ENCODE peak calls at places on chromosomes 6 and 20, in six cellular contexts. One of them, this sample, is unnamed.

GRCh38 chr6:163793584-163793983 is 379.1 kb downstream of the QKI start:
- DNase-seq in skeletal muscle cell: peak; percentile 84
- DNase-seq in stimulated activated CD4-positive, alpha-beta T cell treated with anti-CD3 and anti-CD28 coated beads, Interleukin-1b, Interleukin-23, amount 100 ng/mL, for 48 hours: no peak
- DNase-seq in effector memory CD8-positive, alpha-beta T cell: no peak
- DNase-seq in adrenal gland: no peak
- DNase-seq in central memory CD4-positive, alpha-beta T cell: no peak
- DNase-seq in this sample: no peak

GRCh38 chr6:167094436-167094819 is 28.5 kb upstream of the CCR6 start:
- DNase-seq in skeletal muscle cell: no peak
- DNase-seq in stimulated activated CD4-positive, alpha-beta T cell treated with anti-CD3 and anti-CD28 coated beads, Interleukin-1b, Interleukin-23, amount 100 ng/mL, for 48 hours: no peak
- DNase-seq in effector memory CD8-positive, alpha-beta T cell: no peak
- DNase-seq in adrenal gland: no peak
- DNase-seq in central memory CD4-positive, alpha-beta T cell: no peak
- DNase-seq in this sample: no peak

GRCh38 chr6:162964703-162965140 is 236.9 kb downstream of the PACRG start:
- DNase-seq in skeletal muscle cell: peak; percentile 100
- DNase-seq in stimulated activated CD4-positive, alpha-beta T cell treated with anti-CD3 and anti-CD28 coated beads, Interleukin-1b, Interleukin-23, amount 100 ng/mL, for 48 hours: no peak
- DNase-seq in effector memory CD8-positive, alpha-beta T cell: no peak
- DNase-seq in adrenal gland: peak; percentile 22
- DNase-seq in central memory CD4-positive, alpha-beta T cell: no peak
- DNase-seq in this sample: peak; percentile 59

GRCh38 chr6:13924949-13925881 is at the start of gene RNF182:
- DNase-seq in skeletal muscle cell: no peak
- DNase-seq in stimulated activated CD4-positive, alpha-beta T cell treated with anti-CD3 and anti-CD28 coated beads, Interleukin-1b, Interleukin-23, amount 100 ng/mL, for 48 hours: no peak
- DNase-seq in effector memory CD8-positive, alpha-beta T cell: no peak
- DNase-seq in adrenal gland: no peak
- DNase-seq in central memory CD4-positive, alpha-beta T cell: no peak
- DNase-seq in this sample: no peak

GRCh38 chr6:31720196-31720770 is 1.3 kb downstream of the LY6G6C start:
- DNase-seq in skeletal muscle cell: no peak
- DNase-seq in stimulated activated CD4-positive, alpha-beta T cell treated with anti-CD3 and anti-CD28 coated beads, Interleukin-1b, Interleukin-23, amount 100 ng/mL, for 48 hours: no peak
- DNase-seq in effector memory CD8-positive, alpha-beta T cell: no peak
- DNase-seq in adrenal gland: no peak
- DNase-seq in central memory CD4-positive, alpha-beta T cell: no peak
- DNase-seq in this sample: no peak

GRCh38 chr20:46746972-46747371 is 37.5 kb downstream of the SLC2A10 start:
- DNase-seq in skeletal muscle cell: no peak
- DNase-seq in stimulated activated CD4-positive, alpha-beta T cell treated with anti-CD3 and anti-CD28 coated beads, Interleukin-1b, Interleukin-23, amount 100 ng/mL, for 48 hours: no peak
- DNase-seq in effector memory CD8-positive, alpha-beta T cell: no peak
- DNase-seq in adrenal gland: no peak
- DNase-seq in central memory CD4-positive, alpha-beta T cell: no peak
- DNase-seq in this sample: no peak

GRCh38 chr6:86969573-86969972 is 32.2 kb downstream of the HTR1E start:
- DNase-seq in skeletal muscle cell: no peak
- DNase-seq in stimulated activated CD4-positive, alpha-beta T cell treated with anti-CD3 and anti-CD28 coated beads, Interleukin-1b, Interleukin-23, amount 100 ng/mL, for 48 hours: no peak
- DNase-seq in effector memory CD8-positive, alpha-beta T cell: no peak
- DNase-seq in adrenal gland: no peak
- DNase-seq in central memory CD4-positive, alpha-beta T cell: no peak
- DNase-seq in this sample: no peak

GRCh38 chr6:18214003-18214402 is 50.3 kb downstream of the DEK start:
- DNase-seq in skeletal muscle cell: no peak
- DNase-seq in stimulated activated CD4-positive, alpha-beta T cell treated with anti-CD3 and anti-CD28 coated beads, Interleukin-1b, Interleukin-23, amount 100 ng/mL, for 48 hours: no peak
- DNase-seq in effector memory CD8-positive, alpha-beta T cell: no peak
- DNase-seq in adrenal gland: no peak
- DNase-seq in central memory CD4-positive, alpha-beta T cell: no peak
- DNase-seq in this sample: no peak

GRCh38 chr6:160679402-160679769 is 15.3 kb upstream of the LPA start:
- DNase-seq in skeletal muscle cell: no peak
- DNase-seq in stimulated activated CD4-positive, alpha-beta T cell treated with anti-CD3 and anti-CD28 coated beads, Interleukin-1b, Interleukin-23, amount 100 ng/mL, for 48 hours: no peak
- DNase-seq in effector memory CD8-positive, alpha-beta T cell: no peak
- DNase-seq in adrenal gland: peak; percentile 37
- DNase-seq in central memory CD4-positive, alpha-beta T cell: no peak
- DNase-seq in this sample: no peak

GRCh38 chr6:136103101-136103688 is 146.9 kb downstream of the MTFR2 start:
- DNase-seq in skeletal muscle cell: no peak
- DNase-seq in stimulated activated CD4-positive, alpha-beta T cell treated with anti-CD3 and anti-CD28 coated beads, Interleukin-1b, Interleukin-23, amount 100 ng/mL, for 48 hours: no peak
- DNase-seq in effector memory CD8-positive, alpha-beta T cell: no peak
- DNase-seq in adrenal gland: no peak
- DNase-seq in central memory CD4-positive, alpha-beta T cell: no peak
- DNase-seq in this sample: no peak

GRCh38 chr6:141877275-141877983 is 255.3 kb upstream of the GJE1 start:
- DNase-seq in skeletal muscle cell: no peak
- DNase-seq in stimulated activated CD4-positive, alpha-beta T cell treated with anti-CD3 and anti-CD28 coated beads, Interleukin-1b, Interleukin-23, amount 100 ng/mL, for 48 hours: no peak
- DNase-seq in effector memory CD8-positive, alpha-beta T cell: no peak
- DNase-seq in adrenal gland: no peak
- DNase-seq in central memory CD4-positive, alpha-beta T cell: no peak
- DNase-seq in this sample: no peak

GRCh38 chr6:15089569-15090144 is 156.2 kb upstream of the JARID2 start:
- DNase-seq in skeletal muscle cell: no peak
- DNase-seq in stimulated activated CD4-positive, alpha-beta T cell treated with anti-CD3 and anti-CD28 coated beads, Interleukin-1b, Interleukin-23, amount 100 ng/mL, for 48 hours: no peak
- DNase-seq in effector memory CD8-positive, alpha-beta T cell: no peak
- DNase-seq in adrenal gland: no peak
- DNase-seq in central memory CD4-positive, alpha-beta T cell: no peak
- DNase-seq in this sample: no peak

GRCh38 chr20:7866279-7866678 is 74.0 kb downstream of the HAO1 start:
- DNase-seq in skeletal muscle cell: no peak
- DNase-seq in stimulated activated CD4-positive, alpha-beta T cell treated with anti-CD3 and anti-CD28 coated beads, Interleukin-1b, Interleukin-23, amount 100 ng/mL, for 48 hours: no peak
- DNase-seq in effector memory CD8-positive, alpha-beta T cell: no peak
- DNase-seq in adrenal gland: no peak
- DNase-seq in central memory CD4-positive, alpha-beta T cell: no peak
- DNase-seq in this sample: no peak

GRCh38 chr6:21188505-21189223 is 404.9 kb upstream of the SOX4 start:
- DNase-seq in skeletal muscle cell: no peak
- DNase-seq in stimulated activated CD4-positive, alpha-beta T cell treated with anti-CD3 and anti-CD28 coated beads, Interleukin-1b, Interleukin-23, amount 100 ng/mL, for 48 hours: no peak
- DNase-seq in effector memory CD8-positive, alpha-beta T cell: no peak
- DNase-seq in adrenal gland: no peak
- DNase-seq in central memory CD4-positive, alpha-beta T cell: no peak
- DNase-seq in this sample: no peak

GRCh38 chr20:61816606-61817005 is 249.1 kb downstream of the TAF4 start:
- DNase-seq in skeletal muscle cell: no peak
- DNase-seq in stimulated activated CD4-positive, alpha-beta T cell treated with anti-CD3 and anti-CD28 coated beads, Interleukin-1b, Interleukin-23, amount 100 ng/mL, for 48 hours: no peak
- DNase-seq in effector memory CD8-positive, alpha-beta T cell: no peak
- DNase-seq in adrenal gland: no peak
- DNase-seq in central memory CD4-positive, alpha-beta T cell: no peak
- DNase-seq in this sample: peak; percentile 10

GRCh38 chr20:17680128-17680835 is 1.8 kb downstream of the RRBP1 start:
- DNase-seq in skeletal muscle cell: peak; percentile 12
- DNase-seq in stimulated activated CD4-positive, alpha-beta T cell treated with anti-CD3 and anti-CD28 coated beads, Interleukin-1b, Interleukin-23, amount 100 ng/mL, for 48 hours: no peak
- DNase-seq in effector memory CD8-positive, alpha-beta T cell: no peak
- DNase-seq in adrenal gland: peak; percentile 50
- DNase-seq in central memory CD4-positive, alpha-beta T cell: no peak
- DNase-seq in this sample: peak; percentile 67

GRCh38 chr6:140071115-140071514 is 696.7 kb upstream of the CITED2 start:
- DNase-seq in skeletal muscle cell: no peak
- DNase-seq in stimulated activated CD4-positive, alpha-beta T cell treated with anti-CD3 and anti-CD28 coated beads, Interleukin-1b, Interleukin-23, amount 100 ng/mL, for 48 hours: no peak
- DNase-seq in effector memory CD8-positive, alpha-beta T cell: no peak
- DNase-seq in adrenal gland: no peak
- DNase-seq in central memory CD4-positive, alpha-beta T cell: no peak
- DNase-seq in this sample: no peak

GRCh38 chr20:17971571-17972013 is 2.8 kb downstream of the MGME1 start:
- DNase-seq in skeletal muscle cell: peak; percentile 38
- DNase-seq in stimulated activated CD4-positive, alpha-beta T cell treated with anti-CD3 and anti-CD28 coated beads, Interleukin-1b, Interleukin-23, amount 100 ng/mL, for 48 hours: no peak
- DNase-seq in effector memory CD8-positive, alpha-beta T cell: no peak
- DNase-seq in adrenal gland: no peak
- DNase-seq in central memory CD4-positive, alpha-beta T cell: no peak
- DNase-seq in this sample: no peak

GRCh38 chr20:37486186-37486999 is 34.7 kb upstream of the NNAT start:
- DNase-seq in skeletal muscle cell: no peak
- DNase-seq in stimulated activated CD4-positive, alpha-beta T cell treated with anti-CD3 and anti-CD28 coated beads, Interleukin-1b, Interleukin-23, amount 100 ng/mL, for 48 hours: no peak
- DNase-seq in effector memory CD8-positive, alpha-beta T cell: no peak
- DNase-seq in adrenal gland: no peak
- DNase-seq in central memory CD4-positive, alpha-beta T cell: no peak
- DNase-seq in this sample: no peak

GRCh38 chr20:39112196-39112743 is 150.1 kb downstream of the DHX35 start:
- DNase-seq in skeletal muscle cell: no peak
- DNase-seq in stimulated activated CD4-positive, alpha-beta T cell treated with anti-CD3 and anti-CD28 coated beads, Interleukin-1b, Interleukin-23, amount 100 ng/mL, for 48 hours: no peak
- DNase-seq in effector memory CD8-positive, alpha-beta T cell: no peak
- DNase-seq in adrenal gland: peak; percentile 61
- DNase-seq in central memory CD4-positive, alpha-beta T cell: no peak
- DNase-seq in this sample: peak; percentile 34

GRCh38 chr6:170358496-170358895 is 51.9 kb downstream of the FAM120B start:
- DNase-seq in skeletal muscle cell: no peak
- DNase-seq in stimulated activated CD4-positive, alpha-beta T cell treated with anti-CD3 and anti-CD28 coated beads, Interleukin-1b, Interleukin-23, amount 100 ng/mL, for 48 hours: no peak
- DNase-seq in effector memory CD8-positive, alpha-beta T cell: no peak
- DNase-seq in adrenal gland: no peak
- DNase-seq in central memory CD4-positive, alpha-beta T cell: no peak
- DNase-seq in this sample: peak; percentile 36

GRCh38 chr6:45430590-45431202 is 53.0 kb upstream of the SUPT3H start:
- DNase-seq in skeletal muscle cell: no peak
- DNase-seq in stimulated activated CD4-positive, alpha-beta T cell treated with anti-CD3 and anti-CD28 coated beads, Interleukin-1b, Interleukin-23, amount 100 ng/mL, for 48 hours: no peak
- DNase-seq in effector memory CD8-positive, alpha-beta T cell: no peak
- DNase-seq in adrenal gland: no peak
- DNase-seq in central memory CD4-positive, alpha-beta T cell: no peak
- DNase-seq in this sample: no peak

GRCh38 chr6:111417946-111418345 is 65.1 kb downstream of the REV3L start:
- DNase-seq in skeletal muscle cell: no peak
- DNase-seq in stimulated activated CD4-positive, alpha-beta T cell treated with anti-CD3 and anti-CD28 coated beads, Interleukin-1b, Interleukin-23, amount 100 ng/mL, for 48 hours: no peak
- DNase-seq in effector memory CD8-positive, alpha-beta T cell: no peak
- DNase-seq in adrenal gland: no peak
- DNase-seq in central memory CD4-positive, alpha-beta T cell: no peak
- DNase-seq in this sample: no peak

This sample was measured in heart left ventricle.